ENCODE peak calls at places on chromosomes 4 and X, in eight cellular contexts. W, X, C, Q, M, J, Y and S are unnamed samples.

GRCh38 chrX:31580227-31580626 is 508.4 kb upstream of the FTHL17 start:
- DNase-seq in W (peak; percentile 9), X (no peak), C (peak; percentile 75), Q (no peak), M (no peak), J (no peak), Y (no peak), S (no peak)

GRCh38 chr4:118964891-118965411 is 76.3 kb downstream of the SYNPO2 start:
- DNase-seq in W (no peak), X (no peak), C (no peak), Q (peak; percentile 89), M (no peak), J (no peak), Y (no peak), S (peak; percentile 51)

GRCh38 chr4:4321951-4322688 is 32.1 kb downstream of the ZBTB49 start:
- DNase-seq in W (no peak), X (no peak), C (no peak), Q (no peak), M (no peak), J (no peak), Y (no peak), S (no peak)

GRCh38 chr4:177080388-177080787 is 229.3 kb upstream of the NEIL3 start:
- DNase-seq in W (no peak), X (no peak), C (no peak), Q (no peak), M (no peak), J (no peak), Y (no peak), S (no peak)

GRCh38 chr4:149645790-149646189 is 169.9 kb downstream of the IQCM start:
- DNase-seq in W (no peak), X (no peak), C (no peak), Q (no peak), M (no peak), J (no peak), Y (no peak), S (no peak)

GRCh38 chrX:2691543-2692220 is 587 bp downstream of the CD99 start:
- DNase-seq in W (peak; percentile 34), X (no peak), C (peak; percentile 22), Q (peak; percentile 58), M (no peak), J (peak; percentile 62), Y (no peak), S (peak; percentile 73)

GRCh38 chr4:107666134-107666533 is 53.9 kb downstream of the PAPSS1 start:
- DNase-seq in W (no peak), X (no peak), C (no peak), Q (peak; percentile 64), M (no peak), J (peak; percentile 8), Y (no peak), S (peak; percentile 49)

GRCh38 chr4:91961504-91961903 is 342.3 kb upstream of the GRID2 start:
- DNase-seq in W (no peak), X (no peak), C (no peak), Q (peak; percentile 10), M (no peak), J (no peak), Y (no peak), S (no peak)

GRCh38 chr4:1295405-1296055 is 5.8 kb downstream of the MAEA start:
- DNase-seq in W (no peak), X (no peak), C (no peak), Q (no peak), M (no peak), J (no peak), Y (no peak), S (no peak)

GRCh38 chrX:129647588-129648410 is 7.0 kb downstream of the APLN start:
- DNase-seq in W (no peak), X (no peak), C (no peak), Q (no peak), M (no peak), J (no peak), Y (no peak), S (no peak)

GRCh38 chrX:103398321-103398937 is 22.1 kb downstream of the BEX3 start:
- DNase-seq in W (peak; percentile 37), X (no peak), C (peak; percentile 58), Q (peak; percentile 79), M (no peak), J (peak; percentile 34), Y (no peak), S (peak; percentile 60)

GRCh38 chrX:136497556-136498048 is at the start of gene HTATSF1:
- DNase-seq in W (peak; percentile 59), X (no peak), C (no peak), Q (no peak), M (no peak), J (no peak), Y (peak; percentile 2), S (no peak)

GRCh38 chr4:73194064-73194463 is 64.5 kb downstream of the ANKRD17 start:
- DNase-seq in W (no peak), X (no peak), C (no peak), Q (no peak), M (no peak), J (no peak), Y (no peak), S (no peak)

GRCh38 chrX:153611298-153612095 is 12.6 kb upstream of the CCNQ start:
- DNase-seq in W (no peak), X (no peak), C (no peak), Q (no peak), M (no peak), J (no peak), Y (no peak), S (no peak)

GRCh38 chrX:66000628-66001275 is 39.1 kb downstream of the VSIG4 start:
- DNase-seq in W (no peak), X (no peak), C (no peak), Q (no peak), M (no peak), J (no peak), Y (no peak), S (no peak)

GRCh38 chr4:188722911-188723310 is 583.7 kb downstream of the TRIML1 start:
- DNase-seq in W (no peak), X (no peak), C (no peak), Q (no peak), M (no peak), J (no peak), Y (no peak), S (peak; percentile 39)

GRCh38 chr4:1535926-1536578 is 129.8 kb upstream of the NKX1-1 start:
- DNase-seq in W (no peak), X (no peak), C (no peak), Q (no peak), M (no peak), J (no peak), Y (no peak), S (no peak)

GRCh38 chr4:40992472-40993298 is 221.7 kb downstream of the APBB2 start:
- DNase-seq in W (no peak), X (no peak), C (peak; percentile 75), Q (peak; percentile 97), M (no peak), J (peak; percentile 24), Y (peak; percentile 43), S (peak; percentile 63)

GRCh38 chrX:31337332-31337731 is 265.5 kb upstream of the FTHL17 start:
- DNase-seq in W (no peak), X (no peak), C (no peak), Q (no peak), M (no peak), J (no peak), Y (no peak), S (no peak)

GRCh38 chr4:180790471-180790870 is 1452.7 kb upstream of the TENM3 start:
- DNase-seq in W (no peak), X (no peak), C (no peak), Q (no peak), M (no peak), J (no peak), Y (no peak), S (no peak)

GRCh38 chr4:173091362-173091761 is 77.2 kb upstream of the GALNT7 start:
- DNase-seq in W (no peak), X (no peak), C (no peak), Q (no peak), M (no peak), J (no peak), Y (no peak), S (no peak)

GRCh38 chr4:114180481-114180880 is 201.0 kb upstream of the ARSJ start:
- DNase-seq in W (peak; percentile 70), X (no peak), C (peak; percentile 56), Q (peak; percentile 71), M (peak; percentile 2), J (peak; percentile 73), Y (no peak), S (peak; percentile 21)

GRCh38 chr4:141971854-141972253 is 335.5 kb downstream of the IL15 start:
- DNase-seq in W (no peak), X (no peak), C (no peak), Q (no peak), M (no peak), J (no peak), Y (no peak), S (no peak)

GRCh38 chr4:24219171-24219570 is 329.3 kb upstream of the PPARGC1A start:
- DNase-seq in W (peak; percentile 79), X (no peak), C (no peak), Q (no peak), M (no peak), J (no peak), Y (no peak), S (no peak)

GRCh38 chr4:76872556-76872955 is 25.4 kb downstream of the SOWAHB start:
- DNase-seq in W (no peak), X (no peak), C (no peak), Q (peak; percentile 5), M (no peak), J (no peak), Y (no peak), S (no peak)

GRCh38 chrX:13051529-13052172 is 7.2 kb upstream of the FAM9C start:
- DNase-seq in W (no peak), X (no peak), C (no peak), Q (no peak), M (peak; percentile 13), J (no peak), Y (peak; percentile 35), S (no peak)

GRCh38 chr4:2354127-2354526 is 64.3 kb downstream of the ZFYVE28 start:
- DNase-seq in W (no peak), X (no peak), C (no peak), Q (peak; percentile 34), M (no peak), J (no peak), Y (no peak), S (peak; percentile 44)

GRCh38 chrX:112687189-112687691 is 7.5 kb upstream of the LHFPL1 start:
- DNase-seq in W (no peak), X (no peak), C (no peak), Q (peak; percentile 7), M (no peak), J (peak; percentile 18), Y (no peak), S (peak; percentile 36)

GRCh38 chrX:118637997-118638396 is 89.4 kb upstream of the IL13RA1 start:
- DNase-seq in W (no peak), X (no peak), C (no peak), Q (no peak), M (no peak), J (no peak), Y (no peak), S (no peak)

GRCh38 chr4:68346461-68346860 is 3.4 kb downstream of the YTHDC1 start:
- DNase-seq in W (no peak), X (no peak), C (no peak), Q (no peak), M (no peak), J (no peak), Y (no peak), S (no peak)

GRCh38 chr4:145938618-145939177 is at the start of gene ZNF827:
- DNase-seq in W (peak; percentile 86), X (peak; percentile 20), C (peak; percentile 44), Q (peak; percentile 55), M (peak; percentile 51), J (peak; percentile 46), Y (peak; percentile 43), S (peak; percentile 49)

GRCh38 chrX:106752101-106752678 is 25.7 kb downstream of the RNF128 start:
- DNase-seq in W (peak; percentile 34), X (no peak), C (peak; percentile 0), Q (peak; percentile 2), M (no peak), J (no peak), Y (no peak), S (no peak)